ENCODE peak calls at places on chromosomes 7 and 10, in nine cellular contexts. One of them, this sample, is unnamed.

GRCh38 chr10:100186253-100186780 is 488 bp upstream of the ERLIN1 start:
- DNase-seq in T-helper 2 cell: no peak
- DNase-seq in pancreas: peak; percentile 19
- DNase-seq in heart left ventricle: peak; percentile 52
- DNase-seq in hypothalamus: no peak
- DNase-seq in endothelial cell: peak; percentile 27
- DNase-seq in lower leg skin: no peak
- DNase-seq in A172: no peak
- DNase-seq in colonic mucosa: peak; percentile 56
- DNase-seq in this sample: no peak

GRCh38 chr7:124113040-124113439 is 80.2 kb upstream of the TMEM229A start:
- DNase-seq in A172: no peak
- DNase-seq in endothelial cell: no peak
- DNase-seq in hypothalamus: no peak
- DNase-seq in colonic mucosa: no peak
- DNase-seq in pancreas: no peak
- DNase-seq in T-helper 2 cell: no peak
- DNase-seq in lower leg skin: no peak
- DNase-seq in heart left ventricle: no peak
- DNase-seq in this sample: no peak

GRCh38 chr7:64775289-64775688 is 18.9 kb upstream of the ZNF138 start:
- DNase-seq in heart left ventricle: no peak
- DNase-seq in colonic mucosa: no peak
- DNase-seq in T-helper 2 cell: no peak
- DNase-seq in lower leg skin: no peak
- DNase-seq in A172: peak; percentile 16
- DNase-seq in pancreas: no peak
- DNase-seq in hypothalamus: no peak
- DNase-seq in endothelial cell: no peak
- DNase-seq in this sample: no peak

GRCh38 chr10:49175587-49176309 is 12.4 kb downstream of the TMEM273 start:
- DNase-seq in heart left ventricle: no peak
- DNase-seq in T-helper 2 cell: no peak
- DNase-seq in lower leg skin: no peak
- DNase-seq in A172: no peak
- DNase-seq in pancreas: no peak
- DNase-seq in colonic mucosa: peak; percentile 14
- DNase-seq in endothelial cell: no peak
- DNase-seq in hypothalamus: no peak
- DNase-seq in this sample: no peak

GRCh38 chr7:27546610-27547009 is 116.1 kb downstream of the HIBADH start:
- DNase-seq in pancreas: no peak
- DNase-seq in colonic mucosa: no peak
- DNase-seq in lower leg skin: no peak
- DNase-seq in endothelial cell: no peak
- DNase-seq in hypothalamus: no peak
- DNase-seq in T-helper 2 cell: no peak
- DNase-seq in A172: no peak
- DNase-seq in heart left ventricle: no peak
- DNase-seq in this sample: no peak

GRCh38 chr7:29951206-29951605 is 38.4 kb downstream of the SCRN1 start:
- DNase-seq in A172: no peak
- DNase-seq in colonic mucosa: no peak
- DNase-seq in endothelial cell: no peak
- DNase-seq in pancreas: no peak
- DNase-seq in hypothalamus: no peak
- DNase-seq in T-helper 2 cell: no peak
- DNase-seq in lower leg skin: no peak
- DNase-seq in heart left ventricle: no peak
- DNase-seq in this sample: no peak

GRCh38 chr7:142808802-142809583 is 38.2 kb downstream of the PRSS2 start:
- DNase-seq in pancreas: no peak
- DNase-seq in colonic mucosa: peak; percentile 53
- DNase-seq in lower leg skin: no peak
- DNase-seq in A172: peak; percentile 97
- DNase-seq in hypothalamus: no peak
- DNase-seq in endothelial cell: no peak
- DNase-seq in heart left ventricle: no peak
- DNase-seq in T-helper 2 cell: peak; percentile 93
- DNase-seq in this sample: no peak

GRCh38 chr10:33947563-33947962 is 613.1 kb upstream of the NRP1 start:
- DNase-seq in heart left ventricle: no peak
- DNase-seq in pancreas: no peak
- DNase-seq in T-helper 2 cell: no peak
- DNase-seq in A172: no peak
- DNase-seq in colonic mucosa: no peak
- DNase-seq in endothelial cell: no peak
- DNase-seq in lower leg skin: no peak
- DNase-seq in hypothalamus: no peak
- DNase-seq in this sample: no peak

GRCh38 chr10:77416327-77417135 is 221.1 kb downstream of the KCNMA1 start:
- DNase-seq in pancreas: no peak
- DNase-seq in hypothalamus: no peak
- DNase-seq in heart left ventricle: no peak
- DNase-seq in lower leg skin: no peak
- DNase-seq in endothelial cell: no peak
- DNase-seq in colonic mucosa: no peak
- DNase-seq in T-helper 2 cell: no peak
- DNase-seq in A172: peak; percentile 97
- DNase-seq in this sample: no peak

GRCh38 chr7:13312327-13312726 is 624.9 kb downstream of the ARL4A start:
- DNase-seq in hypothalamus: no peak
- DNase-seq in heart left ventricle: no peak
- DNase-seq in A172: peak; percentile 38
- DNase-seq in lower leg skin: no peak
- DNase-seq in endothelial cell: no peak
- DNase-seq in pancreas: no peak
- DNase-seq in T-helper 2 cell: no peak
- DNase-seq in colonic mucosa: no peak
- DNase-seq in this sample: no peak

GRCh38 chr10:102268333-102268999 is 23.1 kb downstream of the GBF1 start:
- DNase-seq in pancreas: no peak
- DNase-seq in T-helper 2 cell: no peak
- DNase-seq in endothelial cell: no peak
- DNase-seq in heart left ventricle: no peak
- DNase-seq in A172: no peak
- DNase-seq in lower leg skin: no peak
- DNase-seq in hypothalamus: no peak
- DNase-seq in colonic mucosa: no peak
- DNase-seq in this sample: no peak

GRCh38 chr7:78020131-78020873 is 221.7 kb downstream of the PHTF2 start:
- DNase-seq in hypothalamus: peak; percentile 68
- DNase-seq in lower leg skin: peak; percentile 73
- DNase-seq in colonic mucosa: peak; percentile 79
- DNase-seq in heart left ventricle: no peak
- DNase-seq in endothelial cell: peak; percentile 48
- DNase-seq in pancreas: peak; percentile 71
- DNase-seq in T-helper 2 cell: no peak
- DNase-seq in A172: peak; percentile 85
- DNase-seq in this sample: no peak